ENCODE peak calls at places on chromosome 14, in nine cellular contexts. T is ovary, J is heart left ventricle, S is HCT116, M is GM12878, Y is A549, O is breast epithelium, R is sigmoid colon, K is transverse colon. F is an unnamed sample.

GRCh38 chr14:99806841-99807240 is 13.6 kb downstream of the EML1 start:
- DNase-seq in R (no peak), O (no peak), K (no peak), S (no peak), Y (no peak), M (no peak), J (no peak), T (no peak), F (no peak)

GRCh38 chr14:32986791-32987545 is 48.3 kb downstream of the NPAS3 start:
- DNase-seq in K (no peak), Y (no peak), R (no peak), S (no peak), J (peak; percentile 33), O (no peak), T (no peak), M (no peak), F (no peak)

GRCh38 chr14:35287481-35288013 is 4.6 kb upstream of the PSMA6 start:
- DNase-seq in T (no peak), R (no peak), Y (no peak), O (no peak), M (peak; percentile 55), S (no peak), K (peak; percentile 12), J (no peak), F (no peak)

GRCh38 chr14:95655461-95655860 is 30.8 kb upstream of the TCL1B start:
- DNase-seq in O (no peak), M (no peak), R (no peak), K (no peak), S (no peak), Y (no peak), T (no peak), J (no peak), F (no peak)

GRCh38 chr14:97604731-97605130 is 807.5 kb downstream of the VRK1 start:
- DNase-seq in J (no peak), S (no peak), Y (no peak), M (no peak), O (no peak), R (no peak), T (no peak), K (no peak), F (no peak)

GRCh38 chr14:52241102-52241793 is 26.2 kb upstream of the PTGDR start:
- DNase-seq in K (no peak), T (no peak), R (no peak), O (no peak), M (no peak), S (no peak), J (no peak), Y (no peak), F (no peak)

GRCh38 chr14:79011920-79012204 is 841.7 kb downstream of the NRXN3 start:
- DNase-seq in O (no peak), M (no peak), Y (no peak), K (no peak), S (no peak), R (no peak), J (no peak), T (no peak), F (no peak)

GRCh38 chr14:73567951-73568885 is 795 bp upstream of the ACOT2 start:
- DNase-seq in T (no peak), K (no peak), O (no peak), J (no peak), S (no peak), M (no peak), R (no peak), Y (no peak), F (no peak)

GRCh38 chr14:64857979-64858740 is 21.5 kb downstream of the SPTB start:
- DNase-seq in Y (no peak), T (no peak), R (no peak), K (no peak), O (no peak), J (no peak), M (no peak), S (no peak), F (no peak)

GRCh38 chr14:96122496-96122895 is 82.1 kb upstream of the BDKRB2 start:
- DNase-seq in S (no peak), K (no peak), J (no peak), O (no peak), T (no peak), R (no peak), Y (no peak), M (no peak), F (no peak)

GRCh38 chr14:49381778-49382177 is 204.4 kb downstream of the RPS29 start:
- DNase-seq in O (no peak), J (no peak), S (no peak), Y (no peak), R (no peak), T (no peak), K (no peak), M (no peak), F (no peak)

GRCh38 chr14:72961579-72962335 is 35.5 kb downstream of the DCAF4 start:
- DNase-seq in O (no peak), K (no peak), J (no peak), S (peak; percentile 81), Y (peak; percentile 33), R (no peak), M (no peak), T (no peak), F (no peak)

DNA sequence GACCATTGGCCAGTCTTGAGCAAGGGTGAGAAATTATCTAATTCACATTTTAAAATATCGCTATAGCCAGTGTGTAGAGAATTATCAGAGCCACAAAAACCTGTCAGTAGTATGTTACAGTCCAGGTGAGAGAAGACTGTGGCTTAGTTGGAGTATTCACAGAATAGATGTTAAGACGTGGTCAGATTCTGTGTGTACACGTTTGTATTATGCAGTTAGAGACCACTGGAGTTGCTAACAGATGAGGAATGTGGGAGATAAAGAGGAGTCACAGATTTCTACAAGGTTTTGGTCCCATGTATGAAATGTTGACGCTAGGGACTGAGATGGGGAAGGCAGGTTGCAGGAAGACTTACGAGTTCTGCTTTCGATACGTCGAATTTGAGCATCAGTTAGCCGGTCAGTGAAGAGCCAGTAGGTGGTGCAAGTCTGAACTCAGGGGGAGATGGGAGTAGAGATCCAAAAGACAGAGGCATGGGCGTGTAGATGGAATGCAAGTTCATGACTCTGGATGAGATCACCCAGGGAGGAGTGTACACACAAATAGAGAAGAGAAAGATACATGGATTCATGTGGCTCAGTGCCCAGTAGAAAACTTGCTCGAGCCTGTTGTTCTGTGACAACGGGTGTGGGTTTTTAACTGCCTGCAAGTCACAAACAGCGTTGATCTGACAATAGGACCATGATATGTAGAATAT is 114.8 kb upstream of the FLRT2 start:
- DNase-seq in M (no peak), O (no peak), T (peak; percentile 26), K (no peak), R (peak; percentile 65), J (peak; percentile 43), Y (peak; percentile 85), S (no peak), F (no peak)
- TF ChIP-seq CTCF in M (no peak), O (no peak), T (no peak), K (no peak), R (peak; percentile 19), J (no peak), Y (peak; percentile 66), S (no peak), F (no peak)

GRCh38 chr14:94113073-94113472 is 2.5 kb downstream of the IFI27 start:
- DNase-seq in R (peak; percentile 21), M (no peak), J (no peak), S (no peak), O (no peak), Y (no peak), T (no peak), K (no peak), F (peak; percentile 42)

GRCh38 chr14:94113908-94114588 is 3.5 kb downstream of the IFI27 start:
- DNase-seq in J (no peak), O (no peak), S (no peak), K (no peak), M (no peak), Y (no peak), T (no peak), R (peak; percentile 9), F (no peak)

GRCh38 chr14:94112513-94113060 is 2.1 kb downstream of the IFI27 start:
- DNase-seq in O (no peak), K (peak; percentile 36), Y (no peak), R (peak; percentile 45), M (no peak), S (no peak), J (no peak), T (no peak), F (peak; percentile 52)

GRCh38 chr14:94114589-94115067 is 4.1 kb downstream of the IFI27 start:
- DNase-seq in R (peak; percentile 51), O (no peak), M (no peak), J (no peak), Y (no peak), T (no peak), K (no peak), S (no peak), F (no peak)

DNA sequence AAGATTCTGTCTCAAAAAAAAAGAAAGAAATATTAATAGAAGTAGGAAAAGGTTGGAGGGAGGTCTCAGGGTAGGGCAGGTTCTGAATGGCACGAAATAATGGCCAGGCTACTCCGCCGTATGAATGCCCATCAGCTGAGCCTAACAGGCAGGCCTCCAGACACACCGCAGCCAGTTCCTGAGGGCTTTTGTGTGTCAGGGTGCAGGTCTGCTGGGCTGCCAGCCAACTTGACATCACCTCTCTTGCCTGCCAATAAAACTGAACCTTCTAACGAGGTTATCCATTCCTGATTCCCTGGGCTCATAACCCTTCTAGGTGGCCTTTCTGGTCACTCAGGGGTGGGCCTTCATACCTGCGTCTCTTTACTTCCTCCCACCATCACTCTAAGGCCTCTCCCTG is 3.0 kb downstream of the IFI27 start:
- DNase-seq in J (peak; percentile 76), R (peak; percentile 58), K (peak; percentile 73), T (no peak), Y (no peak), M (no peak), S (no peak), O (no peak), F (no peak)
- H3K27ac ChIP-seq in J (peak overlapping the region; percentile 89), R (peak overlapping the region; percentile 77), K (peak overlapping the region; percentile 83), T (no peak overlapping the region), Y (no peak overlapping the region), M (no peak overlapping the region), S (no peak overlapping the region), O (peak overlapping the region; percentile 12), F (peak overlapping the region; percentile 47)

GRCh38 chr14:22998324-22999012 is 11.5 kb downstream of the C14orf93 start:
- DNase-seq in S (no peak), R (no peak), K (no peak), Y (no peak), T (no peak), M (no peak), J (no peak), O (no peak), F (no peak)
- TF ChIP-seq POLR2A in S (no peak), R (no peak), K (no peak), Y (no peak), T (no peak), M (no peak), J (no peak), O (no peak), F (no peak)

GRCh38 chr14:105532735-105533141 is 6.4 kb downstream of the TMEM121 start:
- DNase-seq in K (no peak), O (no peak), T (no peak), S (no peak), J (no peak), R (peak; percentile 58), M (no peak), Y (peak; percentile 72), F (peak; percentile 79)
- TF ChIP-seq CTCF in K (no peak), O (no peak), T (no peak), S (peak; percentile 48), J (no peak), R (no peak), M (peak; percentile 31), Y (peak; percentile 32), F (peak; percentile 45)

GRCh38 chr14:81273961-81274360 is 53.2 kb upstream of the GTF2A1 start:
- DNase-seq in R (no peak), O (no peak), T (no peak), S (no peak), Y (no peak), M (no peak), J (no peak), K (no peak), F (no peak)
- H3K27ac ChIP-seq in R (no peak overlapping the region), O (no peak overlapping the region), T (peak overlapping the region; percentile 42), S (no peak overlapping the region), Y (no peak overlapping the region), M (no peak overlapping the region), J (no peak overlapping the region), K (no peak overlapping the region), F (no peak overlapping the region)